ENCODE peak calls at places on chromosomes 1 and 21, in five cellular contexts. H, X, L, K and A are unnamed samples.
A peak's percentile ranks its signal among the peaks of the same experiment; 100 is the strongest.

GRCh38 chr1:202600432-202601041 is 109.7 kb downstream of the SYT2 start:
- DNase-seq in K (no peak), L (no peak), H (no peak), X (no peak), A (no peak)

GRCh38 chr1:172321429-172321828 is 99.1 kb upstream of the C1orf105 start:
- DNase-seq in H (no peak), X (peak; percentile 58), L (no peak), K (peak; percentile 4), A (no peak)

GRCh38 chr1:61436491-61437120 is 288.3 kb downstream of the TM2D1 start:
- DNase-seq in L (no peak), K (peak; percentile 19), H (no peak), X (no peak), A (no peak)

GRCh38 chr1:70438529-70438928 is 27.5 kb downstream of the CTH start:
- DNase-seq in L (peak; percentile 32), K (no peak), X (no peak), H (no peak), A (no peak)

GRCh38 chr1:15152318-15153183 is 996 bp upstream of the TMEM51 start:
- DNase-seq in K (peak; percentile 92), L (peak; percentile 94), X (peak; percentile 91), H (peak; percentile 89), A (peak; percentile 92)

GRCh38 chr1:77416692-77417450 is 135.1 kb downstream of the AK5 start:
- DNase-seq in L (peak; percentile 51), K (peak; percentile 7), H (no peak), X (peak; percentile 39), A (peak; percentile 55)

GRCh38 chr1:78834201-78834741 is 172.3 kb downstream of the ADGRL4 start:
- DNase-seq in K (no peak), L (no peak), H (no peak), X (no peak), A (no peak)

GRCh38 chr1:47578026-47578861 is 140.4 kb downstream of the FOXD2 start:
- DNase-seq in H (no peak), L (no peak), X (peak; percentile 15), K (no peak), A (no peak)

GRCh38 chr1:231518485-231519035 is 9.9 kb upstream of the TSNAX start:
- DNase-seq in X (no peak), H (no peak), K (no peak), L (no peak), A (no peak)

GRCh38 chr1:191155178-191155577 is 677.5 kb upstream of the BRINP3 start:
- DNase-seq in L (no peak), X (no peak), K (no peak), H (no peak), A (no peak)

GRCh38 chr1:178530037-178530402 is 17.1 kb downstream of the TEX35 start:
- DNase-seq in K (peak; percentile 37), L (peak; percentile 91), H (no peak), X (peak; percentile 69), A (peak; percentile 93)

GRCh38 chr21:44441581-44442265 is 13.6 kb upstream of the LRRC3 start:
- DNase-seq in L (no peak), X (no peak), K (no peak), H (peak; percentile 41), A (no peak)

GRCh38 chr1:37410815-37411214 is 63.6 kb upstream of the ZC3H12A start:
- DNase-seq in L (peak; percentile 49), K (peak; percentile 7), X (peak; percentile 9), H (no peak), A (peak; percentile 49)

GRCh38 chr1:108575241-108575850 is 15.4 kb downstream of the EEIG2 start:
- DNase-seq in K (no peak), H (no peak), X (no peak), L (no peak), A (no peak)

GRCh38 chr1:182704677-182705076 is 20.3 kb upstream of the RGS8 start:
- DNase-seq in X (no peak), H (no peak), L (no peak), K (no peak), A (no peak)

GRCh38 chr1:182709855-182710254 is 25.5 kb upstream of the RGS8 start:
- DNase-seq in H (no peak), X (no peak), K (no peak), L (no peak), A (no peak)

GRCh38 chr1:182707116-182707515 is 22.7 kb upstream of the RGS8 start:
- DNase-seq in X (no peak), L (no peak), H (no peak), K (peak; percentile 44), A (no peak)

GRCh38 chr1:182713492-182713891 is 29.1 kb upstream of the RGS8 start:
- DNase-seq in X (no peak), H (no peak), K (no peak), L (no peak), A (no peak)

DNA sequence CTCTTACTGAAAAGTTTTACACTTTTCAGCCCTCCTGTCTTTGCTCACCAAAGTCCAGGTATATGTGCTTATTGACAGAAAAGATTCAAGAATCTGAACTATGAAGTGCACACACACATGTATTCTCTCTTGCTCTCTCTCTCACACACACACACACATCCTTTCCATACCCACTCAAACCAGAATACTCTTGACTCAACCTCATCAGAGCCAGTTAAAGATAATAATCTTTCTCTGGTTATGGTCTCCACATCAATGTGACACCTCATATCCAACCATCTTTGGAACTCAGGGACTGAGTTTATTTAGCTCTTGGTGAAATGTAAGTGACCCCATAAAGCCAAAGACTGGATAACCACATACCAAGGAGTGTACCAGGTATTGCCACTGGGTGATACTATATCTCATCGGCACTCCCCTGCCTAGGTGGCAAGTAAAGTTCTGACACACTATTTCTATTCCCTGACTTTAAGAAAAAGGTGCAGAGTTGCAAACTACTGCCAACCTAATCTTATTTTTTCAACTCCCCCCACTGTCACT is 24.9 kb upstream of the RGS8 start:
- DNase-seq in L (no peak), H (no peak), X (no peak), K (no peak), A (no peak)
- TF ChIP-seq CTCF in L (no peak), H (no peak), X (no peak), K (no peak), A (no peak)

GRCh38 chr21:18370292-18370691 is 33.3 kb downstream of the TMPRSS15 start:
- DNase-seq in K (no peak), H (no peak), X (no peak), L (no peak), A (no peak)
- TF ChIP-seq CTCF in K (no peak), H (no peak), X (no peak), L (no peak), A (no peak)

DNA sequence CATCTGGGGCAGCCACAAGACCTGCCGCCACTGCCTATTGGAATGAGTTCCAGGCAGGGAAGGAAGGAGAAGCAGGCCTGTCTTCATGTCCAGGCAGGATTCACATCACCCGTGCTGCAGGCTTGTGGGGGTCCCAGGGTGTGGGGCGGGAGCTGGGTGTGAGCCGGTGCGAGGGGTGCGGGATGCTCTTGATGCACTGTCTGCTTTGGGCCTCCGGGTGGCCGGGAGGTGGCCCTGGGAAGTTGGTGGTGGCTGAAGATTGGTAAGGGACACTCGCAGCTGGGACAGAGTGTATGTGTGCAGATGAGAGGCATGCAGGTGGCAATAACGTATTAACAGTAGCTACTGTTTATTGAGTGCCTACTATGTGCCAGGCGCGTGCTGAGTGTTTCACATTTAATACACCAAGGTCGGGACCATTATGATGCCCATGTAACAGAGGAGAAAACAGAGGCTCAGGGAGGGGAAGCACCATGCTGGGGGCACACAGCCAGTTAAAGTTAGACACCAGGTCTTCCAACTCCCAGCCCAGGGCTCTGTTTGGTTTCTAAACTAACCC is 3.3 kb downstream of the CROCC start:
- DNase-seq in H (peak; percentile 63), L (no peak), X (no peak), K (no peak), A (no peak)
- TF ChIP-seq CTCF in H (no peak), L (peak; percentile 34), X (no peak), K (peak; percentile 10), A (no peak)

DNA sequence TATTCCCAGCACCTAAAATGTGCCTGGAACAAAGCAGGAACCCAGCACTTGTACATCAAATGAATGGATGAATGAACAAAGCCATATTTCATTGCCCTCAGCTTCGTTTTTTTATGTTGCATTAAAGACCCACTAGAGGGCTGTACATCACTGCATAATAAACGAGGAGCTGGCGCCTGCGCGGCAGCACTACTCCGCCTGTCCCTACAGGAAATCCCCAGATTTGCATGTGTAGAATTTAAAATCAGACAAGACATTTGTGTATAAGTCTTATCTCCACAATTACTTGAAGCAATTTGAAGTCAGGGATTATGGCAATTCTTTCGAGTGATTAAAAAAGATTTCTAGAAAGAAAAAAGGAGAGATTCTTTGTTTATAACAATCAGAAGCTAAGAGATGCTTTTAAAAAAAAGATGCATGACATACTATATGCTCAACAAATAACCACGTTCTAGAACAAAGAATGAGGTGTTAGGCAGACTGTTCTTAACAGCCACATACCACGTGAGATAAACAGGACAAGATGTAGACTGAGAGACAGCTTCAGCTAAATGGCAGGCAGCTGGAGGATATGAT is 5.4 kb upstream of the NEK2 start:
- DNase-seq in K (peak; percentile 80), L (peak; percentile 87), X (peak; percentile 91), H (peak; percentile 74), A (peak; percentile 92)
- TF ChIP-seq CTCF in K (peak; percentile 95), L (peak; percentile 77), X (peak; percentile 71), H (peak; percentile 80), A (peak; percentile 99)

GRCh38 chr1:1122078-1122811 is 6.4 kb upstream of the C1orf159 start:
- DNase-seq in L (peak; percentile 74), H (peak; percentile 92), X (peak; percentile 63), K (peak; percentile 85), A (peak; percentile 73)

GRCh38 chr1:1123581-1124507 is 8.0 kb upstream of the C1orf159 start:
- DNase-seq in K (no peak), X (peak; percentile 9), H (peak; percentile 51), L (no peak), A (no peak)

GRCh38 chr1:1124508-1124785 is 8.6 kb upstream of the C1orf159 start:
- DNase-seq in X (no peak), L (no peak), H (no peak), K (no peak), A (no peak)

GRCh38 chr1:1121611-1122077 is 5.8 kb upstream of the C1orf159 start:
- DNase-seq in L (no peak), K (no peak), X (no peak), H (peak; percentile 55), A (no peak)

GRCh38 chr1:1122981-1123480 is 7.1 kb upstream of the C1orf159 start:
- DNase-seq in K (no peak), H (no peak), X (no peak), L (no peak), A (no peak)
- TF ChIP-seq CTCF in K (no peak), H (no peak), X (no peak), L (no peak), A (no peak)